ENCODE peak calls at places on chromosomes 1 and 21, in six cellular contexts. H, V, J, M, G and Y are unnamed samples. For H3K36me3 and H3K9me3, the result is how much of the 10 kb centered on the place peaks cover.

GRCh38 chr1:92792340-92792782 is 7.5 kb upstream of the EVI5 start:
- DNase-seq in G (no peak), J (no peak), V (no peak), M (peak), H (no peak), Y (no peak)

GRCh38 chr1:39387452-39387851 is 104.0 kb upstream of the BMP8A start:
- DNase-seq in J (no peak), M (no peak), G (no peak), V (peak), H (no peak), Y (peak)

GRCh38 chr1:94801919-94802546 is 18.1 kb upstream of the SLC44A3 start:
- DNase-seq in H (peak), V (peak), G (no peak), J (no peak), M (peak), Y (no peak)

GRCh38 chr21:38479641-38480515 is 18.4 kb downstream of the ERG start:
- DNase-seq in G (no peak), M (no peak), V (peak), J (no peak), H (no peak), Y (no peak)

GRCh38 chr21:16751705-16752104 is 761.1 kb upstream of the CXADR start:
- DNase-seq in M (no peak), H (no peak), J (no peak), V (no peak), G (no peak), Y (no peak)

GRCh38 chr1:64212023-64212422 is 8.6 kb downstream of the UBE2U start:
- DNase-seq in J (no peak), G (no peak), V (peak), H (no peak), M (no peak), Y (no peak)

GRCh38 chr1:202285908-202286307 is 55.8 kb downstream of the UBE2T start:
- DNase-seq in V (no peak), M (no peak), H (no peak), J (no peak), G (no peak), Y (no peak)

GRCh38 chr1:213987876-213988638 is at the start of gene PROX1:
- DNase-seq in G (peak), J (peak), M (peak), H (no peak), V (peak), Y (peak)

GRCh38 chr1:29331731-29332130 is 95.4 kb downstream of the PTPRU start:
- DNase-seq in M (no peak), G (no peak), H (no peak), V (no peak), J (no peak), Y (no peak)

GRCh38 chr21:34131586-34131985 is 58.2 kb downstream of the MRPS6 start:
- DNase-seq in G (no peak), J (no peak), M (no peak), V (no peak), H (no peak), Y (no peak)

GRCh38 chr1:37475380-37476086 is 1.2 kb downstream of the ZC3H12A start:
- DNase-seq in V (no peak), G (peak), J (peak), H (no peak), M (no peak), Y (no peak)

GRCh38 chr1:192892934-192893333 is 84.1 kb downstream of the RGS2 start:
- DNase-seq in G (no peak), V (peak), H (no peak), M (no peak), J (no peak), Y (no peak)

GRCh38 chr1:169894424-169895145 is 889 bp upstream of the SCYL3 start:
- DNase-seq in M (no peak), H (no peak), G (no peak), V (no peak), J (no peak), Y (no peak)

GRCh38 chr1:63693956-63694607 is 79.7 kb upstream of the ROR1 start:
- DNase-seq in J (no peak), V (no peak), H (no peak), M (no peak), G (no peak), Y (no peak)

GRCh38 chr1:180210008-180210555 is 20.0 kb upstream of the LHX4 start:
- DNase-seq in G (no peak), H (no peak), J (no peak), V (peak), M (no peak), Y (no peak)

GRCh38 chr1:15153842-15154479 is 414 bp downstream of the TMEM51 start:
- DNase-seq in V (peak), G (peak), J (no peak), M (peak), H (no peak), Y (peak)

GRCh38 chr1:107286125-107286524 is 145.3 kb downstream of the NTNG1 start:
- DNase-seq in M (no peak), G (no peak), H (no peak), J (no peak), V (no peak), Y (no peak)

GRCh38 chr1:172778461-172779455 is 119.9 kb downstream of the FASLG start:
- DNase-seq in G (no peak), M (no peak), J (peak), H (no peak), V (no peak), Y (no peak)

GRCh38 chr1:2541619-2542246 is 11.7 kb upstream of the HES5 start:
- DNase-seq in M (no peak), G (no peak), J (no peak), V (no peak), H (no peak), Y (no peak)

GRCh38 chr1:205922314-205922713 is 20.9 kb downstream of the SLC26A9 start:
- DNase-seq in M (no peak), J (no peak), H (no peak), V (no peak), G (no peak), Y (no peak)

GRCh38 chr1:208510192-208510952 is 266.2 kb upstream of the PLXNA2 start:
- DNase-seq in M (no peak), H (no peak), J (no peak), V (peak), G (no peak), Y (peak)

GRCh38 chr1:172801923-172802322 is 143.0 kb downstream of the FASLG start:
- DNase-seq in H (no peak), M (no peak), V (no peak), J (no peak), G (no peak), Y (no peak)

GRCh38 chr1:156898151-156898550 is 4.6 kb downstream of the PEAR1 start:
- DNase-seq in M (no peak), J (no peak), G (peak), V (no peak), H (no peak), Y (no peak)

GRCh38 chr1:201269241-201269640 is 14.1 kb upstream of the PKP1 start:
- DNase-seq in H (no peak), G (no peak), M (no peak), V (peak), J (no peak), Y (no peak)

GRCh38 chr1:245156736-245157505 is 2.1 kb downstream of the KIF26B start:
- DNase-seq in G (no peak), V (peak), M (no peak), J (no peak), H (no peak), Y (no peak)

GRCh38 chr1:50873458-50874187 is 86.4 kb downstream of the FAF1 start:
- DNase-seq in M (peak), V (peak), G (no peak), H (peak), J (peak), Y (peak)

GRCh38 chr21:41759926-41760325 is 6.9 kb downstream of the RIPK4 start:
- DNase-seq in H (no peak), V (no peak), G (no peak), J (no peak), M (no peak), Y (no peak)

GRCh38 chr1:37537378-37537777 is 16.7 kb downstream of the SNIP1 start:
- DNase-seq in V (peak), M (no peak), J (no peak), H (peak), G (no peak), Y (peak)

GRCh38 chr1:67020765-67021164 is 33.2 kb downstream of the SLC35D1 start:
- DNase-seq in J (no peak), M (no peak), G (no peak), V (no peak), H (no peak), Y (no peak)

DNA sequence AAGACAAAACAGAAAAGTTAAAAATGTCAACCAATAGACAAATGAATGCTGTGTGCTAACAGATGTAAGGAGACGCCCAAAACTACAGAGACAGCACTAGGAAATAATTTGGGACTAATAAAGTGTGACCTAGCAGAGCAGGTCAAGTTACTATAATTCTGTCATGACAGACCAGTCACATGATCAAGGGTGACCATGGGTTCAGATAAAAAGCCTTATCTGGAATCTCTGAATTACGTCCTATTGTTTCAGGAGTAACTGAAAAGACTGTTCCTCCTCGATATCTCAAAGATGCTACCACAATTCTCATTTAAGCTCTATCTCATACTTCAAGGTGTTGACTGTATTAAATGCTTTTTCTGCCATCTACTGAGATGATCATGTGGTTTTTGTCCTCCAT is 31.6 kb downstream of the PARP1 start:
- DNase-seq in G (no peak), J (no peak), M (no peak), V (no peak), H (no peak), Y (no peak)
- H3K36me3 ChIP-seq in G (half or more), J (half or more), M (half or more), V (under half), H (under half), Y (half or more)

DNA sequence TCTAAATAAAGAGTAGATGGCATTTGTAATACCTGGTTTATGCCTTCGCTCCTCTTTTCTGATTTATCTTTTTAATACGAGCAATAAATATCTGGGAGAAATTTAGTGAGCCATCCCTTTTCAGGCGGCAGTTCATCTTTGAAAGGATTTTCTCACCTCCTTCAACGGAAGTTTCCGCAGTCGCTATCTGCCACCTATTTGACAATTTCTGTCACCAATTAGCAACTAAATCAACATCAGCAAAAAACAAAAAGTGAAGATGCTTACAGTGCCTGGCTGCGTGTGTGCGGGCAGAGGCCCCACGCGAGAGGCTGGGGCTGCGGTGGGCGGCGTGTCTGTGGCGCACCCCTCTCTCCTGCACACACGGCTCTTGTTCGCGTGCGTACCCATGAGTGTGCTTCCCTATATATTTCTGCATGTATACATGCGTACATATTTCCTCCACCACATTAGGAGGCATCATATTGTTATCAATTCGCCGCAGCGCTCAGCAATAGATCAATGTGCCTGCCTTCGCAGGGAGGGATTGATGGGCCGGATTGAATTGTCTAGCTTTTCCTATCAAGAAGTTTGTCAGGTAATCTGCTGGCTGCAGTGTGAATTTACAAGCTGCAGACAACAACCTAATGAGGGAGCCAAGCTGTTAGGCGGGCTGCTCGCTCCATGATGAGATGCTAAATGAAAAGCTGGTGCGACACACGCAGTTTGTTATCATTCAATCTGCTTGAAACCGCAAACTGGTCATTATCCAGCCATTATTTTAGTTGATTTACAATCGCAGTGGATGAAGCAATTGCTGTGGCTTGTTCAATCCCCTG is 117.5 kb upstream of the BARHL2 start:
- DNase-seq in M (no peak), V (no peak), J (no peak), G (no peak), H (no peak), Y (no peak)
- H3K4me3 ChIP-seq in M (no peak), V (no peak), J (no peak), G (no peak), H (no peak), Y (no peak)

GRCh38 chr1:164382384-164382783 is 176.6 kb upstream of the PBX1 start:
- DNase-seq in H (no peak), M (no peak), G (no peak), V (no peak), J (no peak), Y (no peak)

GRCh38 chr1:164384262-164384661 is 174.7 kb upstream of the PBX1 start:
- DNase-seq in H (no peak), V (no peak), M (no peak), J (no peak), G (no peak), Y (no peak)

GRCh38 chr1:164380893-164381292 is 178.1 kb upstream of the PBX1 start:
- DNase-seq in M (no peak), G (no peak), J (no peak), V (no peak), H (no peak), Y (peak)
- H3K9me3 ChIP-seq in M (under half), G (under half), J (under half), V (under half), H (under half), Y (under half)

GRCh38 chr1:220881918-220882891 is 3.0 kb downstream of the HLX start:
- DNase-seq in G (no peak), M (no peak), J (no peak), V (no peak), H (no peak), Y (no peak)
- H3K36me3 ChIP-seq in G (under half), M (under half), J (under half), V (under half), H (under half), Y (under half)